ENCODE peak calls at places on chromosomes 1 and 21, in seven cellular contexts. L is EH, Z is memory B cell, F is fibroblast of the aortic adventitia, V is fibroblast of lung, G is AG08396, O is NCI-H1048. J is an unnamed sample.

GRCh38 chr1:30088594-30089556 is 634.5 kb downstream of the MATN1 start:
- DNase-seq in L (no peak), Z (no peak), F (no peak), V (no peak), G (no peak), O (no peak), J (peak)

GRCh38 chr1:182102042-182102416 is 40.5 kb upstream of the ZNF648 start:
- DNase-seq in L (no peak), Z (no peak), F (no peak), V (no peak), G (no peak), O (no peak), J (no peak)

GRCh38 chr1:168005544-168005943 is 68.7 kb upstream of the MPC2 start:
- DNase-seq in L (no peak), Z (no peak), F (no peak), V (no peak), G (no peak), O (no peak), J (no peak)

GRCh38 chr1:45359882-45360513 is 19.8 kb upstream of the MUTYH start:
- DNase-seq in L (peak), Z (peak), F (peak), V (peak), G (peak), O (peak), J (peak)

GRCh38 chr1:119475866-119476439 is 31.1 kb upstream of the HSD3B1 start:
- DNase-seq in L (peak), Z (peak), F (peak), V (peak), G (peak), O (no peak), J (peak)

GRCh38 chr1:206459703-206460102 is 10.6 kb upstream of the IKBKE start:
- DNase-seq in L (no peak), Z (no peak), F (no peak), V (no peak), G (no peak), O (no peak), J (no peak)

GRCh38 chr1:109610609-109611307 is 8.7 kb downstream of the GNAT2 start:
- DNase-seq in L (peak), Z (no peak), F (no peak), V (peak), G (no peak), O (no peak), J (no peak)

GRCh38 chr1:219792337-219793021 is 135.9 kb downstream of the SLC30A10 start:
- DNase-seq in L (peak), Z (no peak), F (peak), V (peak), G (no peak), O (no peak), J (no peak)

GRCh38 chr21:16863541-16863940 is 649.3 kb upstream of the CXADR start:
- DNase-seq in L (no peak), Z (no peak), F (no peak), V (no peak), G (no peak), O (no peak), J (no peak)

GRCh38 chr1:207691006-207691405 is 46.1 kb downstream of the CR1L start:
- DNase-seq in L (no peak), Z (no peak), F (no peak), V (no peak), G (no peak), O (no peak), J (no peak)

GRCh38 chr1:178774263-178774662 is 49.2 kb downstream of the RALGPS2 start:
- DNase-seq in L (peak), Z (no peak), F (peak), V (peak), G (no peak), O (no peak), J (no peak)